ENCODE peak calls at places on chromosomes 12 and 14, in seven cellular contexts. L is transverse colon, H is cardiac fibroblast, Z is neural progenitor cell, E is GM06990, G is tibial nerve, T is Peyer's patch. W is an unnamed sample.

GRCh38 chr12:28552472-28553061 is 362.3 kb downstream of the CCDC91 start:
- DNase-seq in L (no peak), H (no peak), Z (no peak), E (no peak), G (no peak), T (no peak), W (no peak)

GRCh38 chr12:19892186-19892585 is 452.9 kb downstream of the AEBP2 start:
- DNase-seq in L (no peak), H (no peak), Z (no peak), E (no peak), G (no peak), T (no peak), W (no peak)

GRCh38 chr14:73728106-73729014 is 14.2 kb upstream of the PNMA1 start:
- DNase-seq in L (peak), H (peak), Z (peak), E (no peak), G (peak), T (peak), W (peak)

GRCh38 chr14:104322531-104323466 is 184.4 kb downstream of the KIF26A start:
- DNase-seq in L (no peak), H (no peak), Z (peak), E (no peak), G (no peak), T (peak), W (no peak)

GRCh38 chr12:105554856-105555255 is 224.4 kb downstream of the C12orf75 start:
- DNase-seq in L (no peak), H (no peak), Z (no peak), E (no peak), G (no peak), T (no peak), W (no peak)

GRCh38 chr12:30694971-30695326 is 720 bp downstream of the IPO8 start:
- DNase-seq in L (peak), H (peak), Z (peak), E (no peak), G (peak), T (peak), W (peak)

GRCh38 chr12:120218680-120219606 is 18.0 kb upstream of the RPLP0 start:
- DNase-seq in L (no peak), H (no peak), Z (no peak), E (no peak), G (no peak), T (peak), W (no peak)

GRCh38 chr14:78758333-78758732 is 588.2 kb downstream of the NRXN3 start:
- DNase-seq in L (no peak), H (peak), Z (peak), E (no peak), G (no peak), T (no peak), W (no peak)

GRCh38 chr14:77301103-77301502 is 19.6 kb downstream of the POMT2 start:
- DNase-seq in L (peak), H (peak), Z (peak), E (peak), G (peak), T (peak), W (peak)

GRCh38 chr14:67313153-67313552 is 46.5 kb downstream of the ATP6V1D start:
- DNase-seq in L (no peak), H (no peak), Z (no peak), E (no peak), G (no peak), T (no peak), W (no peak)

GRCh38 chr14:72920008-72920407 is 6.3 kb upstream of the DCAF4 start:
- DNase-seq in L (no peak), H (no peak), Z (no peak), E (no peak), G (no peak), T (no peak), W (no peak)

GRCh38 chr12:67472551-67472950 is 176.0 kb upstream of the DYRK2 start:
- DNase-seq in L (no peak), H (no peak), Z (peak), E (no peak), G (no peak), T (no peak), W (no peak)

GRCh38 chr12:59517522-59517921 is 78.3 kb upstream of the SLC16A7 start:
- DNase-seq in L (no peak), H (no peak), Z (no peak), E (no peak), G (no peak), T (no peak), W (no peak)

DNA sequence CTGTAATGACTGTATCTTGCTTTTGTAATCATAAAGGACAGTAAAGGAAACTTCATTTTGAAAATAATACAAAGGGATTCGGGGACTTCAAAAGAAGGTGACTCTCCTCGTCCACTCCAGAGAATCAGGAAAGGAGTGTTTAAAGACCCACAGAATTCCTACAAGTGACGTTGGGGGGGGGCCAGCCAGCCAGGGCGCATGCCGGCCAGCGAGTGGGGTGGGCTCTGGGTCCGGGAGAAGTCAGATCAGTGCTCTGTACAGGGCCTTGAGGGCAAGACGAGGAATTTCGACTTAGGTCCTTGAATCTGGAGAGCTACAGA is 1.0 kb upstream of the CD9 start:
- DNase-seq in L (no peak), H (no peak), Z (no peak), E (no peak), G (no peak), T (peak), W (no peak)
- H3K4me3 ChIP-seq in L (no peak), H (no peak), Z (peak), E (no peak), G (peak), T (peak), W (no peak)

GRCh38 chr12:52151859-52152783 is 39.7 kb downstream of the KRT80 start:
- DNase-seq in L (peak), H (peak), Z (peak), E (peak), G (peak), T (peak), W (peak)
- H3K4me3 ChIP-seq in L (peak), H (peak), Z (peak), E (no peak), G (peak), T (peak), W (no peak)

GRCh38 chr12:52398176-52398575 is 8.0 kb downstream of the KRT82 start:
- DNase-seq in L (no peak), H (no peak), Z (no peak), E (no peak), G (no peak), T (no peak), W (no peak)
- H3K4me3 ChIP-seq in L (no peak), H (no peak), Z (no peak), E (no peak), G (no peak), T (no peak), W (no peak)

DNA sequence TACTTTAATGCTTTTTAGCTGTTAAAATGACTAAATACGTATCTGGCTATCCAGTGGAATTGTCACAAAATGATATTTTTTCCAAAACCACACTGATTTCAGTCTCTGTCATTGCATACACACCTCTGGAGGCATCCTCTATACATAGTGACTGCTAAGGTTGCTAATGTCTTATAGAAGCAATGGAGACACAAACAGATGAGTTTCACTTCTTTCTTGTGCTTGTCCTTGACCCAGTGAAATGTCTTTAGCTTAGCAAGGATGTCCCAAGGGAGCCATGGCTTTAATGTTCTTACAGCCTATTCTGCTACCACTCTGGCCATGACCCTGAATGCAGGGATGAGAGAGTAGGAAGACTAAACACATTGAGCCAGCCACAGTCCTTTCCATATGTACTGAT is 90.3 kb downstream of the TPH2 start:
- DNase-seq in L (no peak), H (no peak), Z (no peak), E (no peak), G (no peak), T (no peak), W (no peak)
- H3K4me3 ChIP-seq in L (no peak), H (no peak), Z (no peak), E (no peak), G (no peak), T (no peak), W (no peak)

GRCh38 chr12:127991408-127991940 is 275.5 kb upstream of the TMEM132C start:
- DNase-seq in L (no peak), H (no peak), Z (no peak), E (no peak), G (no peak), T (no peak), W (no peak)
- H3K4me3 ChIP-seq in L (no peak), H (no peak), Z (no peak), E (no peak), G (no peak), T (no peak), W (no peak)

DNA sequence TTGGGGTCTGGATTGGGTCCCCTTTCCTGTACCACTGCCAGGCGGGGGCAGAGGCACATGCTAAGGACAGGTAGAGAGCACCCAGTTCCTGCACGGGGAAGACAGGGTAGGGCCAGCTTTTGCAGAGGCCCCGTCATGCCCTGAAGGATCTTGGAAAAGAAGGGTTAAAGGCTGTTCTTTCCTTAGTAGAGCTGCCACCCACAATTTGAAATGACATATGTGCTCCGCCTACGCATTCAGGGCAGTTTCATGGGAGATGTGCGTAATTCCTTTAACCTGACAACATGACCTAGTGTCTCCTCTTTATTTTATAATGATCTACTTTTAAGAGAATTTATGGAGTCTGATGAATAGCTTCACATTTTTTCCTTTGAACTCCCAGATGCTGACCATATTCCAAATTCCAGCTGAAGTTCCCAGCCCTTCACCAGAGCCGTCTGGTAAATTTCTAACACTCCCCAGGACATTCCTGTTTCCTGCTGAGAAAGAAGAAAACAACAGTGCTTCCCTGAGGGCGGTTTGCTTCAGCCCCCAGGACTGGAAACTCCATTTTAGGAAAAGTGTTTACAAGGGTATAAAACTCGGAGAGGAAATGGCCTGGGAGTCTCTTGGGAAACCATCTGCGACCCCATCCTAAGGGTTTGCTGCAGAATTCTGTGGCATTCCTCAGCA is 58.9 kb upstream of the PLEKHG3 start:
- DNase-seq in L (no peak), H (peak), Z (peak), E (no peak), G (peak), T (no peak), W (no peak)
- H3K4me3 ChIP-seq in L (no peak), H (no peak), Z (no peak), E (no peak), G (no peak), T (no peak), W (no peak)

GRCh38 chr12:46433829-46434228 is 61.3 kb upstream of the SLC38A2 start:
- DNase-seq in L (no peak), H (no peak), Z (no peak), E (no peak), G (no peak), T (no peak), W (no peak)

GRCh38 chr12:46436741-46437140 is 64.2 kb upstream of the SLC38A2 start:
- DNase-seq in L (no peak), H (no peak), Z (no peak), E (no peak), G (no peak), T (no peak), W (no peak)

GRCh38 chr12:46430340-46430948 is 57.9 kb upstream of the SLC38A2 start:
- DNase-seq in L (no peak), H (peak), Z (no peak), E (peak), G (no peak), T (no peak), W (no peak)

GRCh38 chr12:46435625-46436024 is 63.1 kb upstream of the SLC38A2 start:
- DNase-seq in L (no peak), H (no peak), Z (no peak), E (no peak), G (no peak), T (no peak), W (no peak)

GRCh38 chr12:46432325-46432724 is 59.8 kb upstream of the SLC38A2 start:
- DNase-seq in L (no peak), H (no peak), Z (no peak), E (no peak), G (no peak), T (no peak), W (no peak)
- H3K4me3 ChIP-seq in L (no peak), H (no peak), Z (no peak), E (no peak), G (no peak), T (no peak), W (no peak)

W was measured in lung.